ENCODE peak calls at places on chromosomes 12 and 14, in nine cellular contexts. D is T-cell; I is activated naive CD4-positive, alpha-beta T cell treated with Interleukin-2 at 50 U/mL for 16 hours; Q is prostate gland; P is activated CD4-positive, alpha-beta T cell treated with anti-CD3 and anti-CD28 coated beads, Interleukin-2, amount 10 ng/mL, durations not matched to agents 7 days and 5 days; K is astrocyte of the cerebellum; A is globus pallidus; T is transverse colon; H is PC-9. Z is an unnamed sample.

GRCh38 chr14:71855399-71856036 is 76.7 kb upstream of the RGS6 start:
- DNase-seq in D (no peak), I (peak; percentile 43), Q (no peak), P (peak; percentile 53), K (peak; percentile 44), A (peak; percentile 13), T (peak; percentile 73), H (no peak), Z (peak; percentile 53)

GRCh38 chr12:27595231-27595642 is 71.2 kb downstream of the PPFIBP1 start:
- DNase-seq in D (no peak), I (no peak), Q (no peak), P (no peak), K (peak; percentile 89), A (peak; percentile 63), T (peak; percentile 10), H (no peak), Z (peak; percentile 82)

GRCh38 chr12:112514926-112515642 is 96.3 kb downstream of the PTPN11 start:
- DNase-seq in D (no peak), I (no peak), Q (no peak), P (no peak), K (no peak), A (no peak), T (no peak), H (no peak), Z (no peak)

GRCh38 chr12:92987362-92987761 is 58.3 kb upstream of the EEA1 start:
- DNase-seq in D (no peak), I (no peak), Q (peak; percentile 58), P (peak; percentile 49), K (peak; percentile 70), A (peak; percentile 77), T (no peak), H (peak; percentile 72), Z (peak; percentile 75)

GRCh38 chr14:69713127-69713800 is 53.7 kb upstream of the SRSF5 start:
- DNase-seq in D (no peak), I (no peak), Q (peak; percentile 86), P (no peak), K (no peak), A (no peak), T (peak; percentile 47), H (no peak), Z (no peak)

GRCh38 chr12:89372584-89373370 is 20.5 kb upstream of the DUSP6 start:
- DNase-seq in D (no peak), I (no peak), Q (no peak), P (no peak), K (no peak), A (no peak), T (no peak), H (peak; percentile 81), Z (no peak)

GRCh38 chr12:5369298-5369697 is 62.6 kb upstream of the NTF3 start:
- DNase-seq in D (no peak), I (no peak), Q (no peak), P (no peak), K (no peak), A (no peak), T (no peak), H (no peak), Z (no peak)

GRCh38 chr12:66269757-66270383 is 32.4 kb upstream of the HELB start:
- DNase-seq in D (no peak), I (no peak), Q (no peak), P (peak; percentile 45), K (peak; percentile 28), A (peak; percentile 70), T (no peak), H (no peak), Z (peak; percentile 27)

GRCh38 chr12:124898200-124898950 is 16.1 kb downstream of the UBC start:
- DNase-seq in D (peak; percentile 48), I (peak; percentile 67), Q (peak; percentile 40), P (peak; percentile 82), K (no peak), A (no peak), T (peak; percentile 74), H (peak; percentile 62), Z (no peak)

GRCh38 chr12:49632401-49632800 is 9.0 kb downstream of the PRPF40B start:
- DNase-seq in D (no peak), I (no peak), Q (no peak), P (no peak), K (no peak), A (no peak), T (no peak), H (no peak), Z (no peak)